ENCODE peak calls at places on chromosomes 12 and 14, in four cellular contexts. One of them, this sample, is unnamed.

GRCh38 chr12:89349814-89350213 is 2.5 kb downstream of the DUSP6 start:
- DNase-seq in PC-3: peak; percentile 82
- DNase-seq in MM.1S: peak; percentile 27
- DNase-seq in HCT116: no peak
- DNase-seq in this sample: peak; percentile 71

GRCh38 chr12:29519585-29520182 is 22.2 kb upstream of the OVCH1 start:
- DNase-seq in PC-3: peak; percentile 86
- DNase-seq in MM.1S: peak; percentile 57
- DNase-seq in HCT116: peak; percentile 29
- DNase-seq in this sample: peak; percentile 44

GRCh38 chr12:29566441-29566840 is 69.0 kb upstream of the OVCH1 start:
- DNase-seq in PC-3: peak; percentile 92
- DNase-seq in MM.1S: no peak
- DNase-seq in HCT116: no peak
- DNase-seq in this sample: no peak

GRCh38 chr14:86457729-86458128 is 927.8 kb downstream of the FLRT2 start:
- DNase-seq in PC-3: no peak
- DNase-seq in MM.1S: no peak
- DNase-seq in HCT116: no peak
- DNase-seq in this sample: no peak

GRCh38 chr12:11836282-11836963 is 186.9 kb downstream of the ETV6 start:
- DNase-seq in PC-3: no peak
- DNase-seq in MM.1S: peak; percentile 79
- DNase-seq in HCT116: no peak
- DNase-seq in this sample: no peak

GRCh38 chr14:38605193-38606114 is 349.6 kb upstream of the CLEC14A start:
- DNase-seq in PC-3: peak; percentile 34
- DNase-seq in MM.1S: no peak
- DNase-seq in HCT116: no peak
- DNase-seq in this sample: peak; percentile 6

GRCh38 chr14:52551696-52552062 is 626 bp downstream of the TXNDC16 start:
- DNase-seq in PC-3: peak; percentile 48
- DNase-seq in MM.1S: no peak
- DNase-seq in HCT116: no peak
- DNase-seq in this sample: peak; percentile 13

GRCh38 chr12:107329569-107330324 is 236.4 kb upstream of the CRY1 start:
- DNase-seq in PC-3: peak; percentile 53
- DNase-seq in MM.1S: no peak
- DNase-seq in HCT116: no peak
- DNase-seq in this sample: no peak

GRCh38 chr14:93348292-93348691 is 1.3 kb downstream of the COX8C start:
- DNase-seq in PC-3: no peak
- DNase-seq in MM.1S: no peak
- DNase-seq in HCT116: no peak
- DNase-seq in this sample: no peak

GRCh38 chr12:70427611-70428010 is 61.5 kb downstream of the KCNMB4 start:
- DNase-seq in PC-3: no peak
- DNase-seq in MM.1S: no peak
- DNase-seq in HCT116: no peak
- DNase-seq in this sample: no peak

GRCh38 chr12:91370086-91370868 is 187.7 kb upstream of the DCN start:
- DNase-seq in PC-3: no peak
- DNase-seq in MM.1S: no peak
- DNase-seq in HCT116: no peak
- DNase-seq in this sample: peak; percentile 39

GRCh38 chr14:70872678-70873020 is 34.6 kb upstream of the PCNX1 start:
- DNase-seq in PC-3: no peak
- DNase-seq in MM.1S: no peak
- DNase-seq in HCT116: no peak
- DNase-seq in this sample: no peak
- H3K4me2 ChIP-seq in PC-3: no peak overlapping the region
- H3K4me2 ChIP-seq in MM.1S: peak overlapping the region; percentile 72
- H3K4me2 ChIP-seq in HCT116: no peak overlapping the region
- H3K4me2 ChIP-seq in this sample: no peak overlapping the region

GRCh38 chr14:22842211-22843122 is 6.1 kb downstream of the MMP14 start:
- DNase-seq in PC-3: no peak
- DNase-seq in MM.1S: no peak
- DNase-seq in HCT116: no peak
- DNase-seq in this sample: no peak

GRCh38 chr14:22839159-22839779 is 2.9 kb downstream of the MMP14 start:
- DNase-seq in PC-3: no peak
- DNase-seq in MM.1S: no peak
- DNase-seq in HCT116: no peak
- DNase-seq in this sample: no peak

GRCh38 chr14:22841311-22841710 is 4.9 kb downstream of the MMP14 start:
- DNase-seq in PC-3: no peak
- DNase-seq in MM.1S: no peak
- DNase-seq in HCT116: no peak
- DNase-seq in this sample: no peak

GRCh38 chr14:22843123-22843925 is 6.9 kb downstream of the MMP14 start:
- DNase-seq in PC-3: no peak
- DNase-seq in MM.1S: no peak
- DNase-seq in HCT116: no peak
- DNase-seq in this sample: no peak

GRCh38 chr14:22841769-22842168 is 5.4 kb downstream of the MMP14 start:
- DNase-seq in PC-3: no peak
- DNase-seq in MM.1S: no peak
- DNase-seq in HCT116: no peak
- DNase-seq in this sample: no peak
- H3K9ac ChIP-seq in PC-3: no peak overlapping the region
- H3K9ac ChIP-seq in MM.1S: no peak overlapping the region
- H3K9ac ChIP-seq in HCT116: no peak overlapping the region
- H3K9ac ChIP-seq in this sample: no peak overlapping the region

GRCh38 chr14:59310644-59311043 is 122.2 kb downstream of the DAAM1 start:
- DNase-seq in PC-3: peak; percentile 82
- DNase-seq in MM.1S: no peak
- DNase-seq in HCT116: no peak
- DNase-seq in this sample: no peak
- TF ChIP-seq EZH2phosphoT487 in PC-3: no peak
- TF ChIP-seq EZH2phosphoT487 in MM.1S: no peak
- TF ChIP-seq EZH2phosphoT487 in HCT116: no peak
- TF ChIP-seq EZH2phosphoT487 in this sample: no peak

GRCh38 chr14:76967788-76968187 is 60.7 kb downstream of the IRF2BPL start:
- DNase-seq in PC-3: no peak
- DNase-seq in MM.1S: no peak
- DNase-seq in HCT116: no peak
- DNase-seq in this sample: no peak
- H3K4me2 ChIP-seq in PC-3: no peak overlapping the region
- H3K4me2 ChIP-seq in MM.1S: no peak overlapping the region
- H3K4me2 ChIP-seq in HCT116: no peak overlapping the region
- H3K4me2 ChIP-seq in this sample: no peak overlapping the region

GRCh38 chr12:95836185-95836609 is 22.6 kb upstream of the SNRPF start:
- DNase-seq in PC-3: peak; percentile 93
- DNase-seq in MM.1S: no peak
- DNase-seq in HCT116: no peak
- DNase-seq in this sample: no peak
- H3K9ac ChIP-seq in PC-3: peak overlapping the region; percentile 9
- H3K9ac ChIP-seq in MM.1S: no peak overlapping the region
- H3K9ac ChIP-seq in HCT116: no peak overlapping the region
- H3K9ac ChIP-seq in this sample: no peak overlapping the region

DNA sequence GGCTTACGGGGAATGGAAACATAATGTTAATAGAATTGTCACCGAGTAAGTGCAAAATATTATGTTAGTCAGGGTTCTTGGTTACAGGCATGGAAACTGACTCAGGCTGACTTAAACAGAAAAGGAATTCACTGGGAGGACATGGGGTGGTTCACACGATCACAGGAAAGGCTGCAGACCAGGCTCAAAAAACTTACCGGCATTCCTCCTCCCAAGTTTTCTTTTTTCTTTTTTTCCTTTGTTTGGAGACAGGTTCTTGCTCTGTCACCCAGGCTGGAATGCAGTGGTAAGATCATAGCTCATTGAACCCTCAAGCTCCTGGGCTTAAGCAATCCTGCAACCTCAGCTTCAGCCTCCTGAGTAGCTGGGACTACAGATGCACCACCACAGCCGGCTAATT is 11.9 kb upstream of the UBE2N start:
- DNase-seq in PC-3: no peak
- DNase-seq in MM.1S: no peak
- DNase-seq in HCT116: no peak
- DNase-seq in this sample: peak; percentile 5
- TF ChIP-seq EZH2phosphoT487 in PC-3: no peak
- TF ChIP-seq EZH2phosphoT487 in MM.1S: no peak
- TF ChIP-seq EZH2phosphoT487 in HCT116: no peak
- TF ChIP-seq EZH2phosphoT487 in this sample: no peak

DNA sequence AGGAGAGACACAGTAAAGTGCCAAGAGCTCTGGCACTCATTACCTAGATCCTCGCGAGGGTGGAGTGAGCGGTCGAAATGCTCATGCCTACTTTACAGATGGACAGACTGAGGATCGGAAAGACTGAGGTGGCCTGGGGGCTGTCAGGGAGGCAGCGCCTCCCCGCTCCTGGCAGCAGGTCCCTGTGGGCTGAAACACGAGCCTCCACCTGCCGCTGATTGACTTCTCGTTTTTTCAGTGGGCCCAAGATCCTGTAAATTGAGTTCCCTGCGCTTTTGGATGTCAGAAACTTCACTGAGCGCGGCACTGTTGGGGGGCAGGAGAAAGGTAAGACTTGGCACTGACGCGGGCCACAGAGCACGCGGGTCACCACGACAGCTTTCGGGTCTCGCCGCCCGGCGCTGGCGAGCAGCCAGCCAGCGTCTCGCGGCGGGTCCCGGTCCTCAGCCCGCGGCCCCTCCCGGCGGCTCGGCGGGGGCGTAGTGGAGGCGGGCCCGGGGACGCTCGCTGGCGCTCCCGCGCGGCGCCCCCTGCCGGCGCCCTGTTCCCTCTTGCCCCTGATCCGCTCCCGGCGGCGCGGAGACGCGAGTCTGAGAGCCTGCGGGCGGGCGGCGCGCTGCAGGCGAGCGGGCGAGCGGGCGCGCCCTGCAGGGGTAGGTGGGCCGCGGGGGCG is 550 bp upstream of the SCN8A start:
- DNase-seq in PC-3: peak; percentile 86
- DNase-seq in MM.1S: peak; percentile 84
- DNase-seq in HCT116: peak; percentile 51
- DNase-seq in this sample: peak; percentile 98
- H3K4me2 ChIP-seq in PC-3: peak overlapping the region; percentile 93
- H3K4me2 ChIP-seq in MM.1S: peak overlapping the region; percentile 96
- H3K4me2 ChIP-seq in HCT116: peak overlapping the region; percentile 93
- H3K4me2 ChIP-seq in this sample: peak overlapping the region; percentile 87

GRCh38 chr14:67821121-67821520 is 1.5 kb downstream of the RAD51B start:
- DNase-seq in PC-3: no peak
- DNase-seq in MM.1S: no peak
- DNase-seq in HCT116: no peak
- DNase-seq in this sample: no peak
- H3K9ac ChIP-seq in PC-3: no peak overlapping the region
- H3K9ac ChIP-seq in MM.1S: no peak overlapping the region
- H3K9ac ChIP-seq in HCT116: no peak overlapping the region
- H3K9ac ChIP-seq in this sample: no peak overlapping the region

GRCh38 chr12:19263666-19264065 is 134.1 kb downstream of the PLEKHA5 start:
- DNase-seq in PC-3: no peak
- DNase-seq in MM.1S: no peak
- DNase-seq in HCT116: no peak
- DNase-seq in this sample: peak; percentile 73
- TF ChIP-seq EZH2phosphoT487 in PC-3: no peak
- TF ChIP-seq EZH2phosphoT487 in MM.1S: no peak
- TF ChIP-seq EZH2phosphoT487 in HCT116: no peak
- TF ChIP-seq EZH2phosphoT487 in this sample: no peak

GRCh38 chr12:123038486-123038885 is 58.0 kb downstream of the ARL6IP4 start:
- DNase-seq in PC-3: no peak
- DNase-seq in MM.1S: no peak
- DNase-seq in HCT116: no peak
- DNase-seq in this sample: no peak
- H3K4me2 ChIP-seq in PC-3: no peak overlapping the region
- H3K4me2 ChIP-seq in MM.1S: no peak overlapping the region
- H3K4me2 ChIP-seq in HCT116: no peak overlapping the region
- H3K4me2 ChIP-seq in this sample: no peak overlapping the region